ENCODE peak calls at places on chromosomes 13 and 19, in six cellular contexts. Q, J, Y, I, N and X are unnamed samples.

GRCh38 chr13:24116103-24116502 is 44.4 kb upstream of the SPATA13 start:
- DNase-seq in Q (no peak), J (no peak), Y (no peak), I (no peak), N (no peak), X (no peak)

GRCh38 chr13:37657134-37657533 is 58.6 kb upstream of the POSTN start:
- DNase-seq in Q (no peak), J (no peak), Y (no peak), I (no peak), N (peak), X (no peak)

GRCh38 chr19:45924891-45925447 is 10.4 kb upstream of the NANOS2 start:
- DNase-seq in Q (no peak), J (no peak), Y (no peak), I (no peak), N (no peak), X (no peak)

GRCh38 chr19:10191347-10191746 is 3.4 kb downstream of the DNMT1 start:
- DNase-seq in Q (no peak), J (no peak), Y (no peak), I (no peak), N (peak), X (no peak)

GRCh38 chr19:56321981-56322558 is 7.4 kb upstream of the ZSCAN5A start:
- DNase-seq in Q (no peak), J (no peak), Y (no peak), I (no peak), N (no peak), X (no peak)

GRCh38 chr19:48466571-48467325 is 2.4 kb upstream of the CYTH2 start:
- DNase-seq in Q (no peak), J (no peak), Y (peak), I (no peak), N (peak), X (no peak)

GRCh38 chr19:41746593-41747227 is 8.6 kb upstream of the CEACAM6 start:
- DNase-seq in Q (no peak), J (peak), Y (peak), I (no peak), N (peak), X (no peak)

GRCh38 chr13:113843864-113844556 is 19.9 kb downstream of the GAS6 start:
- DNase-seq in Q (no peak), J (no peak), Y (no peak), I (no peak), N (no peak), X (no peak)

GRCh38 chr19:52188822-52189744 is 769 bp upstream of the PPP2R1A start:
- DNase-seq in Q (peak), J (no peak), Y (peak), I (peak), N (no peak), X (peak)

GRCh38 chr13:106533101-106533939 is 2.1 kb downstream of the EFNB2 start:
- DNase-seq in Q (peak), J (peak), Y (peak), I (peak), N (peak), X (peak)

GRCh38 chr19:491146-491741 is 5.0 kb upstream of the MADCAM1 start:
- DNase-seq in Q (no peak), J (no peak), Y (peak), I (no peak), N (no peak), X (no peak)

GRCh38 chr13:91348906-91349435 is 1.5 kb downstream of the MIR17HG start:
- DNase-seq in Q (peak), J (peak), Y (peak), I (peak), N (peak), X (peak)

GRCh38 chr19:34220472-34221063 is 33.8 kb upstream of the GARRE1 start:
- DNase-seq in Q (peak), J (peak), Y (peak), I (peak), N (peak), X (no peak)

GRCh38 chr19:36136975-36137686 is 2.7 kb upstream of the CAPNS1 start:
- DNase-seq in Q (no peak), J (no peak), Y (no peak), I (no peak), N (peak), X (no peak)

GRCh38 chr19:11673608-11674041 is 65.1 kb downstream of the ZNF823 start:
- DNase-seq in Q (peak), J (peak), Y (no peak), I (peak), N (peak), X (peak)

GRCh38 chr13:43572601-43573360 is 214.0 kb downstream of the ENOX1 start:
- DNase-seq in Q (no peak), J (peak), Y (no peak), I (no peak), N (peak), X (no peak)

GRCh38 chr19:36060430-36060829 is 5.7 kb downstream of the WDR62 start:
- DNase-seq in Q (no peak), J (peak), Y (peak), I (peak), N (peak), X (no peak)

GRCh38 chr13:86082116-86082515 is 282.9 kb upstream of the SLITRK6 start:
- DNase-seq in Q (no peak), J (no peak), Y (no peak), I (no peak), N (no peak), X (no peak)

GRCh38 chr13:91127995-91128394 is 219.5 kb upstream of the MIR17HG start:
- DNase-seq in Q (no peak), J (no peak), Y (no peak), I (no peak), N (no peak), X (no peak)

GRCh38 chr13:28568286-28568685 is 73.4 kb upstream of the FLT1 start:
- DNase-seq in Q (no peak), J (no peak), Y (peak), I (no peak), N (peak), X (peak)

GRCh38 chr19:40090256-40091204 is at the start of gene ZNF780A:
- DNase-seq in Q (peak), J (peak), Y (peak), I (peak), N (peak), X (peak)

GRCh38 chr19:48812094-48812929 is 1.5 kb upstream of the BCAT2 start:
- DNase-seq in Q (peak), J (peak), Y (peak), I (peak), N (peak), X (peak)

DNA sequence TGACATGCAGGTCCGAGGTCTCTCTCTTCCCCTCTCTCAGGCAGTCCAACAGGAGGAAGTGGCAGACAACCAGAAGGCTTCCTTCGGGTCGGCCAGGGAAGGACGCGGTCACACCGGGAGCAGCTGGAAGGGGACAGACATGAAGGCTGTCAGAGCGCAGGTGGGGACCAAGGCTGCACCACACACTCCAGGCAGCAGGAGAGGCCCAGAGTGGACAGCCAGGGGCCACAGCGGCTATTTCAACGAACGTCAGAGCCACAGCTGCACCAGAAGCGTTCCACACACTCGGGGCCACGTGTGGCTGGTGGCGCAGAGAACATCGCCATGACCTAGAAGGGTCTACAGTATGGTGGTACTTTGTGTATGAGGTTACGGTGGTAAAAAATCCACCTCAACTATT is 16.0 kb upstream of the SLC39A3 start:
- DNase-seq in Q (no peak), J (no peak), Y (no peak), I (no peak), N (no peak), X (no peak)
- TF ChIP-seq CTCF in Q (no peak), J (no peak), Y (no peak), I (no peak), N (no peak), X (no peak)

DNA sequence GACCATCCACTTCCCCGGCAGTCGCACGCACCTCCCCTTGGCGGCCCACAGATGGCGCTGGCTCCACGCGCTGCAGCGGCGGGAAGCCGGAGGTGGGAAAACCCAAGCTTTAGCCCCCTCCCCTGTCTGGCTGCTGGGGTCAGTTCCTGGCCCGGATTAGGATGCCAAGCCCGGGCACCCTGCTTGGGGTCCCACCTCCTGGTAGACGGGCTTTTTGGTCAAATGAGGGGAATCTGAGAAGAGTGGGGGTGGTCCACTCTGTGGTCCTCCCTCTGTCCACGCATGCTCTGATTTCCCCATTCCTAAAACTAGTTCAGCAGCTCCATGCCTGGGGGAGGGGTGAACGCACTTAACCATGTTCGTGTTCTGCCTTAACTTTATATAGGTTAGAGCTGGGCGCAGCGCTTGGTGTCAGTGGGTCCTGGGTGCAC is 8.1 kb upstream of the ADGRE2 start:
- DNase-seq in Q (no peak), J (peak), Y (peak), I (peak), N (peak), X (no peak)
- TF ChIP-seq CTCF in Q (no peak), J (peak), Y (peak), I (peak), N (peak), X (no peak)

GRCh38 chr13:33110713-33111413 is 94.6 kb downstream of the KL start:
- DNase-seq in Q (no peak), J (no peak), Y (no peak), I (no peak), N (peak), X (no peak)

GRCh38 chr13:33109319-33109718 is 93.1 kb downstream of the KL start:
- DNase-seq in Q (no peak), J (no peak), Y (no peak), I (no peak), N (no peak), X (no peak)

GRCh38 chr13:33108620-33109019 is 92.4 kb downstream of the KL start:
- DNase-seq in Q (no peak), J (no peak), Y (no peak), I (no peak), N (peak), X (no peak)

GRCh38 chr13:33110386-33110712 is 94.1 kb downstream of the KL start:
- DNase-seq in Q (no peak), J (no peak), Y (no peak), I (no peak), N (no peak), X (no peak)

GRCh38 chr13:33109801-33110200 is 93.6 kb downstream of the KL start:
- DNase-seq in Q (no peak), J (peak), Y (no peak), I (no peak), N (no peak), X (no peak)
- TF ChIP-seq CTCF in Q (no peak), J (peak), Y (peak), I (peak), N (peak), X (no peak)

DNA sequence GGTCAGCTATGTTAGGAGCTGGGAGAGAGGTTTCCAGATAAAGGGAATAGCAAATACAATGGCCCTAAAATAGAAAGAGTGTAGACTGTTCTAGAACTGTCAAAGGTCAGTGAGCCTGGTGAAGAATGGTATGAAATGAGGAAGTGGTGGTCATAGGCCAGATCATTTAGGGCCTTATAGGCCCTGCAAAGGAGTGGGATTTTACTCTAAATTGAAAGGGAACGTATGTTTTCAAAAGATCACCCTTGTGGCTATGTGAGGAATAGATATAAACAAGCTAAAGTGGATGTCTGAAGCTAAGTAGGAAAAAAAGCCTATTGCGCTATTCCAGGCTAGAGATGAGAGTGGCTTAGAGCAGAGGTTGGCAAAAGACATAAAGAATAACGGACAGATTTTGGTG is 70.7 kb upstream of the TDRD3 start:
- DNase-seq in Q (no peak), J (no peak), Y (no peak), I (no peak), N (no peak), X (no peak)
- TF ChIP-seq CTCF in Q (no peak), J (no peak), Y (no peak), I (peak), N (no peak), X (no peak)

GRCh38 chr19:17487240-17488121 is 17.2 kb downstream of the SLC27A1 start:
- DNase-seq in Q (no peak), J (no peak), Y (peak), I (no peak), N (no peak), X (no peak)

GRCh38 chr19:17490411-17490810 is 20.1 kb downstream of the SLC27A1 start:
- DNase-seq in Q (no peak), J (no peak), Y (no peak), I (no peak), N (no peak), X (no peak)

GRCh38 chr19:17491287-17491686 is 20.2 kb upstream of the PGLS start:
- DNase-seq in Q (no peak), J (no peak), Y (peak), I (no peak), N (no peak), X (no peak)

GRCh38 chr19:17488593-17489391 is 18.5 kb downstream of the SLC27A1 start:
- DNase-seq in Q (peak), J (peak), Y (peak), I (peak), N (no peak), X (peak)

DNA sequence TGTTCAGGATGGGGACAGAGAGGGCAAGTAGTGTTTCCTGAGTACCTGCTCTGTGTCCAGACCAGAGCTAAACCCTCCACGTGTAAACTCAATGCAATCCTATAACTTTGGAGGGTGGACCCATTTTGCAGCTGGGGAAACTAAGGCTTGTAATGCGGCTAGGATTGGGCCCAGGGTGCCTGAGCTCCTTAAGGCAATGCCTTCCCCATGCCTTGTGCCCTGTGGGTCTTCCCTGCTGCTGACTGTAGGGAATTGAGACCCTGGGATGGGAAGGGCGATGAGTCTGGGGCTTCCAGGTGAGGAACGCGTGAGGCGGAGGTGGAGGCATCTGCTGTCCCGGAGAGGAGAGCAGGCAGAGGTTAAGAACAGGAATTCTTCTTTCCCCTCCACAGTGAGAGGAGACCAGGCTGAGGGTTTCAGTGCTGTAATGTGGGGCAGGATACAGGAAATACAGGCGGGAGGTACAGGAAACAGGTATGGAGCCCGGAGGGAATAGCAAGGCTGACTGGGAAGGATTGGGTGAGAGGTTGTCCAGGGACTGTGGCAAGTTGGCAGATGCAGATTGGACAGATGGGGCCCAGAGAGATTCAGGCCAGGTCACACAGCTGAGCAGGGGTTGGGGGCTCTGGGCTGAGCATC is 19.2 kb downstream of the SLC27A1 start:
- DNase-seq in Q (no peak), J (no peak), Y (peak), I (no peak), N (no peak), X (no peak)
- TF ChIP-seq CTCF in Q (no peak), J (no peak), Y (peak), I (no peak), N (no peak), X (no peak)

DNA sequence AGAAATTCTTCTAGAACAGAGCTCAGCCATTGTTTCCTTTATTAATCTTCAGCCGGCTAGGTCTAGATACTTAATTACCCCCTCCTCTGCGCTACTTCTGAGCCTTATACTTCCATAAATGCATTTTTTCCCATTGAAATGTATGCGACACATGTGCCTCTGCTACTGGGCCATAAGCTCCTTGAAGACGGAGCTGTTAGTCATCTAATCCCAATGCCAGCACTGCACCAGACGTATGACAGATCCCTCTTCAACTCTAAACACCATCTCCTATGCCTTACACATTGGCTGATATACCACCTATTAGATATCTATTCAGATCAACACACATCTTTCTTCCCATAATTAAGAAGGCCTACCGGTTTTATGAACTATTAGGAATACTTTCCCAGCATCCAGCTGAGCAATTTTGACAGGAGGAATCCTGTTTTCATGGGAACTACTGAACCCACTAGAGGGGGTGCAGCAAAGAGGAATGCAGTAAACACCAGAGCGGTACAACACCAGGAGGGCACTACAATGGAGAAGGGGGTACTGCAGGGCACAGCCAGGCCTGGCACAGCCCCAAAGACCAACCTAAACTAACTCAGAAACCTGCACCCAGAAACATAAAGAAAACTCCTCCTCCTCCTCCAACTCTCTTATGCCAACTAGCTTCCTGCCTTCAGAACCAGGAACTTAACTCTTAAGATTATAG is 18.8 kb downstream of the STK24 start:
- DNase-seq in Q (no peak), J (no peak), Y (no peak), I (no peak), N (no peak), X (no peak)
- TF ChIP-seq CTCF in Q (no peak), J (no peak), Y (no peak), I (no peak), N (no peak), X (no peak)